ENCODE peak calls at places on chromosomes 1 and 21, in ten cellular contexts. G is mesenchymal stem cell; M is pancreas; D is PC-9; I is HCT116; R is sigmoid colon; V is psoas muscle; O is naive thymus-derived CD4-positive, alpha-beta T cell; Q is mesendoderm; S is small intestine. X is an unnamed sample. For H3K27me3 and H3K4me1, the result is how much of the 10 kb centered on the place peaks cover.

GRCh38 chr1:167517535-167518330 is 596 bp downstream of the CD247 start:
- DNase-seq in D (no peak), M (no peak), V (peak), R (no peak), G (no peak), S (no peak), O (peak), Q (no peak), I (no peak), X (peak)

GRCh38 chr1:7469255-7469938 is 301.7 kb upstream of the VAMP3 start:
- DNase-seq in R (no peak), O (no peak), Q (no peak), V (no peak), I (no peak), G (peak), D (no peak), S (peak), M (no peak), X (no peak)

GRCh38 chr1:54582566-54583306 is 34.7 kb downstream of the ACOT11 start:
- DNase-seq in G (no peak), O (no peak), R (no peak), Q (peak), I (no peak), V (no peak), D (no peak), M (peak), S (no peak), X (no peak)

GRCh38 chr1:147853391-147853790 is 49.2 kb upstream of the GJA8 start:
- DNase-seq in D (peak), S (no peak), I (no peak), Q (peak), R (no peak), V (no peak), M (no peak), O (no peak), G (peak), X (no peak)

GRCh38 chr1:32684167-32684811 is 18.3 kb downstream of the SYNC start:
- DNase-seq in R (peak), I (no peak), D (no peak), M (no peak), V (no peak), G (peak), Q (no peak), O (no peak), S (peak), X (no peak)

GRCh38 chr1:39573097-39573465 is 3.5 kb downstream of the PABPC4 start:
- DNase-seq in S (no peak), Q (no peak), G (no peak), R (no peak), D (no peak), V (no peak), I (no peak), M (no peak), O (no peak), X (no peak)

GRCh38 chr1:93437976-93438605 is 9.8 kb upstream of the FNBP1L start:
- DNase-seq in O (no peak), D (peak), S (peak), Q (peak), V (no peak), M (no peak), I (no peak), G (peak), R (no peak), X (no peak)

GRCh38 chr1:53175302-53175913 is 21.2 kb upstream of the CPT2 start:
- DNase-seq in O (no peak), V (no peak), M (no peak), Q (no peak), D (no peak), I (no peak), S (no peak), G (no peak), R (no peak), X (no peak)

GRCh38 chr1:82486969-82487368 is 686.2 kb downstream of the ADGRL2 start:
- DNase-seq in Q (no peak), S (no peak), G (no peak), V (no peak), R (no peak), D (no peak), O (no peak), I (no peak), M (no peak), X (no peak)

GRCh38 chr1:22801753-22802152 is 91.1 kb downstream of the EPHB2 start:
- DNase-seq in Q (peak), V (no peak), I (no peak), O (no peak), M (no peak), D (no peak), S (no peak), R (no peak), G (no peak), X (no peak)

GRCh38 chr1:154418062-154418897 is 13.1 kb downstream of the IL6R start:
- DNase-seq in G (no peak), O (no peak), D (peak), R (no peak), S (peak), I (peak), Q (no peak), V (peak), M (peak), X (peak)

GRCh38 chr1:77341195-77341594 is 59.4 kb downstream of the AK5 start:
- DNase-seq in S (no peak), G (no peak), M (no peak), R (no peak), I (no peak), Q (no peak), D (no peak), V (no peak), O (no peak), X (no peak)

GRCh38 chr21:44093761-44094160 is 13.4 kb upstream of the PWP2 start:
- DNase-seq in G (no peak), V (no peak), O (no peak), Q (no peak), S (peak), I (no peak), D (no peak), M (no peak), R (no peak), X (no peak)

GRCh38 chr1:5989286-5989605 is 3.0 kb downstream of the NPHP4 start:
- DNase-seq in I (no peak), O (no peak), M (no peak), V (no peak), G (no peak), S (no peak), R (no peak), Q (no peak), D (no peak), X (no peak)

GRCh38 chr1:192559115-192560006 is 16.2 kb upstream of the RGS1 start:
- DNase-seq in V (no peak), O (no peak), I (peak), G (peak), R (no peak), M (no peak), D (peak), S (no peak), Q (peak), X (no peak)

GRCh38 chr1:17061486-17062271 is 7.8 kb upstream of the SDHB start:
- DNase-seq in V (no peak), S (no peak), Q (no peak), G (no peak), I (no peak), O (no peak), M (no peak), D (no peak), R (no peak), X (no peak)

GRCh38 chr1:17671314-17671705 is 83.8 kb upstream of the ACTL8 start:
- DNase-seq in R (no peak), I (no peak), G (no peak), D (no peak), M (no peak), Q (peak), O (no peak), S (no peak), V (no peak), X (no peak)

GRCh38 chr21:16425297-16425696 is 695.5 kb downstream of the USP25 start:
- DNase-seq in Q (no peak), R (no peak), I (no peak), M (no peak), V (no peak), G (no peak), O (no peak), S (no peak), D (no peak), X (no peak)

GRCh38 chr1:12620142-12620865 is 2.3 kb upstream of the DHRS3 start:
- DNase-seq in I (no peak), S (peak), G (no peak), O (no peak), D (no peak), Q (no peak), M (no peak), R (no peak), V (no peak), X (no peak)

GRCh38 chr1:147619741-147620140 is 50.6 kb downstream of the ACP6 start:
- DNase-seq in V (no peak), O (no peak), I (no peak), G (no peak), Q (no peak), D (no peak), R (no peak), S (no peak), M (no peak), X (no peak)

GRCh38 chr1:41152622-41153044 is 89.5 kb downstream of the SCMH1 start:
- DNase-seq in V (no peak), D (peak), O (no peak), G (peak), S (peak), Q (no peak), M (no peak), I (no peak), R (peak), X (no peak)

GRCh38 chr1:40625476-40626382 is 39.8 kb downstream of the RIMS3 start:
- DNase-seq in O (no peak), I (no peak), D (no peak), R (no peak), S (no peak), M (no peak), V (no peak), Q (no peak), G (peak), X (no peak)

DNA sequence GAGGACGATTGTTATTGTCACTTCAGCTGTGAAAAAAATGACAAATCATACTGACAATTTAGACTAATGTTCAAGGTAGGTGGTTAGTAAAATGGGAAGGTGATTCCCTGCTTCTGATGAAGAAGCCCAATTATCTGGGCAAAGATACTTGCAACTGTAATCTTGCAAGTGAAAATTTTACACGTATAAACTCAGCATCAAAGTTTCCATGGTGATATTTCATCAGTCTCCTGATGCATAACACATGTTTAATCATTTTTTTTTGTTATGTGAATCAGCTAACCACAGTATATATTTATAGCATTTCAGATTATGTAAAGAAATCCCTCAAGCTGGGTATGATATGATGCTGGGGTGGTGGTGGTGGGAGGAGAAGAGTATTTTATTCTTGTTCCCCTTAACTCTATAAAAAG is 16.4 kb upstream of the KCNK1 start:
- DNase-seq in D (no peak), I (no peak), R (no peak), M (no peak), G (peak), S (no peak), O (no peak), Q (no peak), V (no peak), X (no peak)
- H3K27me3 ChIP-seq in D (under half), I (under half), R (under half), M (under half), G (under half), S (under half), O (under half), Q (under half), V (under half), X (under half)

GRCh38 chr1:244664353-244664752 is 11.4 kb downstream of the DESI2 start:
- DNase-seq in D (no peak), M (no peak), O (no peak), S (no peak), I (no peak), G (no peak), V (no peak), R (no peak), Q (peak), X (no peak)

GRCh38 chr1:244662604-244663003 is 9.7 kb downstream of the DESI2 start:
- DNase-seq in S (no peak), G (no peak), R (no peak), V (no peak), Q (peak), I (no peak), D (no peak), O (no peak), M (no peak), X (no peak)

GRCh38 chr1:244659694-244660093 is 6.8 kb downstream of the DESI2 start:
- DNase-seq in S (no peak), R (no peak), D (no peak), V (no peak), Q (no peak), G (no peak), M (no peak), O (no peak), I (no peak), X (no peak)

GRCh38 chr1:244657421-244657820 is 4.5 kb downstream of the DESI2 start:
- DNase-seq in S (no peak), Q (no peak), R (no peak), M (no peak), V (no peak), I (no peak), G (no peak), O (no peak), D (no peak), X (no peak)

DNA sequence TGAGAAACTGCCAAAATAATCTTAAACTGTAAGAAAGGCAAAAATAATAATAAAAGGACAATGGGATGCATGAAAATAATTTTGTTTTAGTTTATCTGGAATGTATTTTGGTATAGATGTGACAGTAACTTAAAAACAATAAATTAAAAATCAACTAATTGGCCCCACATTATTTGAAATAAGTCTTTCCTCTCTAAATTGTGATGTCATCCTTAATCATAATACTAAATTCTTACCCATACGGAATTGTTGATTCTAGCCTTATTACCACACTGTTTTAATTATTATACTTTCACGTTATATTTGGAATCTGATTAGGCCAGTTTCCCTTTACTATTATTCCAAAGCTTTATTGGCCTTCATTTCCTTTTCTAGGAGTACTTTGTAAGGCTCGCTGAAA is 7.7 kb downstream of the DESI2 start:
- DNase-seq in Q (no peak), D (no peak), O (no peak), V (no peak), R (no peak), I (no peak), S (no peak), G (no peak), M (no peak), X (no peak)
- H3K4me1 ChIP-seq in Q (under half), D (under half), O (under half), V (under half), R (under half), I (under half), S (under half), G (under half), M (under half), X (under half)

DNA sequence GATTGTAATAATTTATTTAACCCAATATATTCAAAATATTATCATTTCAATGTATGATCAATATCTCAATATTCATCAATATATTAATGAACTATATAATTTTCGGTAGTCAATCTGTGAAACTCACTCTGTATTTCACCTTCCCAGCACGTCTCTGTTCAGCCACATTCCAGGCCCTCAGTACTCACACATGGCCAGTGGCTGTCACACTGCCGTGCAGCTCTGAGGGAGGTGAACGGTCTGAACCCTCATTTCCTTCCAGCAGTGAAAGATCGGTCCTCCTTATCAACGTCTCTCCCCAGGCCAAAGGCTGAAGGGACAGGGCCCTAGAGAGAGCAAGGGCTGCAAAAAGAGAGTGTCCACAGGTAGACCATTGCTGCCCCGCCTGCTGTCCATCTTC is 39.5 kb upstream of the ZNF124 start:
- DNase-seq in R (no peak), G (no peak), V (no peak), D (no peak), I (no peak), M (no peak), S (no peak), O (no peak), Q (no peak), X (no peak)
- H3K4me3 ChIP-seq in R (no peak), G (peak), V (peak), D (no peak), I (no peak), M (no peak), S (no peak), O (no peak), Q (no peak), X (no peak)

GRCh38 chr21:34668803-34669148 is at the start of gene CLIC6:
- DNase-seq in R (peak), I (no peak), Q (peak), O (no peak), V (peak), G (no peak), D (no peak), S (no peak), M (no peak), X (no peak)
- H3K27me3 ChIP-seq in R (under half), I (under half), Q (under half), O (under half), V (under half), G (half or more), D (under half), S (under half), M (under half), X (under half)

X was measured in CD8-positive, alpha-beta T cell.